ENCODE peak calls at places on chromosome 9, in eight cellular contexts. D, H, U, Z, J, G, L and S are unnamed samples.

GRCh38 chr9:5518937-5519319 is 8.6 kb downstream of the PDCD1LG2 start:
- DNase-seq in D (no peak), U (no peak), Z (no peak), J (no peak), H (no peak), G (no peak), L (no peak), S (no peak)

GRCh38 chr9:98770717-98771116 is 25.6 kb downstream of the ANKS6 start:
- DNase-seq in G (no peak), D (no peak), H (no peak), U (no peak), Z (no peak), L (no peak), J (no peak), S (no peak)

GRCh38 chr9:124752967-124753366 is 18.1 kb downstream of the NR6A1 start:
- DNase-seq in D (no peak), L (no peak), J (no peak), Z (no peak), G (peak), U (no peak), H (no peak), S (no peak)

GRCh38 chr9:129895376-129896268 is 60.4 kb downstream of the USP20 start:
- DNase-seq in L (no peak), J (no peak), U (no peak), D (no peak), H (no peak), Z (no peak), G (no peak), S (no peak)

GRCh38 chr9:6232546-6232945 is 16.9 kb downstream of the IL33 start:
- DNase-seq in H (no peak), G (no peak), Z (no peak), J (no peak), U (no peak), L (no peak), D (no peak), S (no peak)

GRCh38 chr9:131886839-131887238 is 147.0 kb upstream of the RAPGEF1 start:
- DNase-seq in D (no peak), U (no peak), G (no peak), H (no peak), Z (no peak), L (no peak), J (no peak), S (no peak)

GRCh38 chr9:135087899-135088347 is 455 bp downstream of the OLFM1 start:
- DNase-seq in G (no peak), U (no peak), D (no peak), J (no peak), Z (no peak), H (no peak), L (no peak), S (no peak)

GRCh38 chr9:38017149-38017884 is 51.7 kb downstream of the SHB start:
- DNase-seq in D (peak), J (peak), H (peak), Z (peak), G (peak), U (no peak), L (no peak), S (peak)

GRCh38 chr9:133707065-133707760 is 30.9 kb downstream of the SARDH start:
- DNase-seq in U (no peak), L (no peak), G (peak), H (peak), Z (no peak), D (peak), J (no peak), S (no peak)

GRCh38 chr9:85444243-85444642 is 297.5 kb downstream of the AGTPBP1 start:
- DNase-seq in H (no peak), D (no peak), L (no peak), Z (no peak), G (no peak), J (no peak), U (no peak), S (no peak)

GRCh38 chr9:90870646-90871326 is 69.2 kb downstream of the SYK start:
- DNase-seq in U (peak), G (peak), Z (peak), L (no peak), D (no peak), H (no peak), J (peak), S (peak)

GRCh38 chr9:92738661-92739081 is 26.0 kb downstream of the BICD2 start:
- DNase-seq in Z (no peak), J (no peak), U (peak), H (no peak), L (no peak), G (no peak), D (no peak), S (peak)

GRCh38 chr9:4547016-4547415 is 56.7 kb downstream of the SLC1A1 start:
- DNase-seq in Z (no peak), L (no peak), D (no peak), G (no peak), H (no peak), U (no peak), J (no peak), S (no peak)

GRCh38 chr9:37760416-37761165 is 7.0 kb downstream of the TRMT10B start:
- DNase-seq in J (no peak), D (no peak), L (no peak), Z (no peak), U (no peak), G (peak), H (no peak), S (no peak)

GRCh38 chr9:113148996-113149960 is 1.5 kb upstream of the SLC31A2 start:
- DNase-seq in Z (no peak), G (no peak), J (no peak), D (no peak), H (no peak), U (no peak), L (no peak), S (no peak)

GRCh38 chr9:98218562-98219363 is 26.3 kb upstream of the CORO2A start:
- DNase-seq in H (no peak), D (no peak), Z (no peak), G (no peak), L (no peak), U (no peak), J (no peak), S (peak)

GRCh38 chr9:113669523-113670115 is 206.1 kb downstream of the RGS3 start:
- DNase-seq in Z (no peak), G (peak), J (no peak), H (no peak), U (no peak), L (no peak), D (no peak), S (no peak)

GRCh38 chr9:3968891-3969290 is 331.0 kb downstream of the GLIS3 start:
- DNase-seq in L (no peak), Z (no peak), D (no peak), H (no peak), J (no peak), U (no peak), G (peak), S (no peak)

GRCh38 chr9:130304141-130304540 is 38.6 kb downstream of the HMCN2 start:
- DNase-seq in H (no peak), J (no peak), U (no peak), G (no peak), D (no peak), L (no peak), Z (no peak), S (no peak)

GRCh38 chr9:86637515-86637914 is 283.3 kb upstream of the TUT7 start:
- DNase-seq in U (no peak), J (no peak), H (no peak), D (peak), L (no peak), G (peak), Z (no peak), S (peak)

GRCh38 chr9:130872912-130873503 is 23.6 kb downstream of the QRFP start:
- DNase-seq in Z (no peak), D (peak), J (peak), G (no peak), H (peak), U (peak), L (no peak), S (no peak)

GRCh38 chr9:115353681-115354080 is 235.7 kb upstream of the TNC start:
- DNase-seq in L (no peak), H (no peak), D (no peak), G (peak), Z (no peak), U (no peak), J (no peak), S (no peak)

GRCh38 chr9:70297141-70297540 is 38.4 kb downstream of the SMC5 start:
- DNase-seq in G (peak), D (no peak), H (no peak), Z (no peak), U (no peak), L (no peak), J (no peak), S (no peak)

GRCh38 chr9:70553718-70554673 is 139.5 kb upstream of the KLF9 start:
- DNase-seq in J (no peak), D (no peak), U (no peak), G (peak), Z (no peak), L (no peak), H (no peak), S (peak)

GRCh38 chr9:13443380-13444271 is 164.1 kb upstream of the MPDZ start:
- DNase-seq in Z (no peak), L (no peak), G (no peak), D (no peak), U (no peak), H (no peak), J (no peak), S (no peak)

GRCh38 chr9:101400120-101400519 is 1.5 kb downstream of the ZNF189 start:
- DNase-seq in G (no peak), H (no peak), J (peak), L (no peak), Z (no peak), U (no peak), D (peak), S (no peak)

GRCh38 chr9:136209232-136209631 is 4.3 kb upstream of the LHX3 start:
- DNase-seq in D (no peak), J (no peak), H (no peak), U (no peak), G (no peak), Z (no peak), L (no peak), S (no peak)

GRCh38 chr9:111843971-111844370 is 49.2 kb upstream of the SHOC1 start:
- DNase-seq in G (no peak), H (no peak), L (no peak), Z (no peak), D (no peak), U (no peak), J (no peak), S (no peak)

GRCh38 chr9:90033030-90033650 is 428.3 kb downstream of the GADD45G start:
- DNase-seq in Z (no peak), D (no peak), U (no peak), L (no peak), H (no peak), G (no peak), J (no peak), S (no peak)

GRCh38 chr9:92378825-92379535 is 25.4 kb downstream of the OGN start:
- DNase-seq in J (no peak), Z (no peak), D (no peak), U (no peak), H (no peak), G (no peak), L (no peak), S (no peak)

GRCh38 chr9:106953166-106953565 is 90.2 kb downstream of the ZNF462 start:
- DNase-seq in G (peak), D (no peak), U (no peak), H (no peak), Z (no peak), J (no peak), L (no peak), S (no peak)

GRCh38 chr9:138045541-138046490 is 168.2 kb downstream of the CACNA1B start:
- DNase-seq in H (no peak), D (no peak), J (no peak), G (no peak), L (no peak), U (peak), Z (no peak), S (peak)

GRCh38 chr9:31908891-31909480 is 475.5 kb upstream of the ACO1 start:
- DNase-seq in Z (no peak), U (no peak), D (no peak), G (no peak), H (no peak), L (no peak), J (no peak), S (no peak)

GRCh38 chr9:122206118-122207046 is 22.4 kb downstream of the LHX6 start:
- DNase-seq in G (peak), D (no peak), H (no peak), L (no peak), J (no peak), U (no peak), Z (no peak), S (no peak)

GRCh38 chr9:19998153-19998552 is 209.3 kb upstream of the SLC24A2 start:
- DNase-seq in G (peak), U (no peak), L (no peak), J (no peak), H (no peak), D (no peak), Z (no peak), S (no peak)

GRCh38 chr9:5593904-5594303 is 35.0 kb upstream of the RIC1 start:
- DNase-seq in J (no peak), U (no peak), G (no peak), D (no peak), L (no peak), Z (no peak), H (no peak), S (no peak)

GRCh38 chr9:89961616-89962341 is 357.0 kb downstream of the GADD45G start:
- DNase-seq in L (no peak), U (no peak), Z (no peak), H (no peak), G (no peak), D (no peak), J (no peak), S (no peak)

GRCh38 chr9:69573666-69574456 is 98.3 kb downstream of the APBA1 start:
- DNase-seq in H (no peak), U (no peak), J (no peak), G (peak), Z (no peak), D (no peak), L (no peak), S (no peak)